ENCODE peak calls at places on chromosomes 4 and X, in four cellular contexts. A is WTC11, O is K562, E is SK-N-SH. K is an unnamed sample.

GRCh38 chrX:123835661-123836371 is 24.0 kb upstream of the XIAP start:
- DNase-seq in A (no peak), O (no peak), E (no peak), K (no peak)

GRCh38 chrX:30493348-30493747 is 84.2 kb downstream of the TASL start:
- DNase-seq in A (no peak), O (no peak), E (no peak), K (no peak)

GRCh38 chr4:55399581-55399980 is 3.8 kb downstream of the TMEM165 start:
- DNase-seq in A (no peak), O (no peak), E (no peak), K (no peak)

GRCh38 chrX:107205770-107206696 is at the start of the genes DNAAF6 and NUP62CL:
- DNase-seq in A (peak), O (peak), E (peak), K (peak)

GRCh38 chr4:25330905-25331816 is 18.6 kb downstream of the ZCCHC4 start:
- DNase-seq in A (no peak), O (no peak), E (no peak), K (no peak)

GRCh38 chrX:19548934-19549333 is 33.6 kb upstream of the MAP3K15 start:
- DNase-seq in A (no peak), O (no peak), E (no peak), K (no peak)

GRCh38 chr4:126386512-126386911 is 1071.8 kb downstream of the FAT4 start:
- DNase-seq in A (no peak), O (no peak), E (no peak), K (no peak)

GRCh38 chrX:105209406-105209805 is 11.1 kb downstream of the TEX13A start:
- DNase-seq in A (no peak), O (no peak), E (no peak), K (no peak)

GRCh38 chr4:160362478-160362877 is 1259.6 kb downstream of the RAPGEF2 start:
- DNase-seq in A (no peak), O (no peak), E (no peak), K (no peak)

GRCh38 chrX:131763674-131764073 is 219.8 kb downstream of the OR13H1 start:
- DNase-seq in A (no peak), O (no peak), E (peak), K (peak)

GRCh38 chr4:25308761-25309160 is 3.8 kb upstream of the ZCCHC4 start:
- DNase-seq in A (no peak), O (no peak), E (no peak), K (no peak)

GRCh38 chr4:148444296-148445070 is 2.3 kb upstream of the NR3C2 start:
- DNase-seq in A (peak), O (no peak), E (peak), K (no peak)

GRCh38 chrX:122943918-122944317 is 240.2 kb upstream of the GRIA3 start:
- DNase-seq in A (no peak), O (no peak), E (no peak), K (no peak)

GRCh38 chr4:54614094-54614493 is 43.7 kb upstream of the KIT start:
- DNase-seq in A (no peak), O (no peak), E (no peak), K (no peak)

GRCh38 chrX:2767631-2768455 is 16.0 kb downstream of the XG start:
- DNase-seq in A (peak), O (no peak), E (no peak), K (no peak)

GRCh38 chrX:53716328-53717088 is 30.0 kb upstream of the HUWE1 start:
- DNase-seq in A (no peak), O (no peak), E (no peak), K (peak)

GRCh38 chr4:99887837-99888236 is 6.4 kb downstream of the LAMTOR3 start:
- DNase-seq in A (no peak), O (no peak), E (no peak), K (no peak)

GRCh38 chrX:135477576-135477975 is 42.9 kb upstream of the INTS6L start:
- DNase-seq in A (peak), O (peak), E (peak), K (no peak)

GRCh38 chrX:136608295-136608933 is 39.5 kb upstream of the CD40LG start:
- DNase-seq in A (peak), O (no peak), E (no peak), K (no peak)

GRCh38 chrX:22712942-22713341 is 286.8 kb upstream of the DDX53 start:
- DNase-seq in A (no peak), O (no peak), E (no peak), K (no peak)

GRCh38 chrX:144918936-144919335 is 328.4 kb upstream of the SPANXN1 start:
- DNase-seq in A (no peak), O (no peak), E (no peak), K (no peak)

GRCh38 chrX:132489256-132490085 is 633 bp upstream of the MBNL3 start:
- DNase-seq in A (peak), O (no peak), E (peak), K (no peak)

GRCh38 chr4:794911-795725 is 30.8 kb downstream of the CPLX1 start:
- DNase-seq in A (peak), O (peak), E (no peak), K (no peak)

GRCh38 chr4:34720563-34720962 is 1523.8 kb downstream of the ARAP2 start:
- DNase-seq in A (no peak), O (no peak), E (peak), K (no peak)

GRCh38 chr4:20662851-20663250 is 37.4 kb upstream of the PACRGL start:
- DNase-seq in A (no peak), O (no peak), E (no peak), K (no peak)

GRCh38 chr4:163988921-163989320 is 494.4 kb downstream of the TMA16 start:
- DNase-seq in A (no peak), O (no peak), E (no peak), K (no peak)

GRCh38 chr4:88661724-88662123 is 35.9 kb downstream of the NAP1L5 start:
- DNase-seq in A (no peak), O (no peak), E (no peak), K (no peak)

GRCh38 chrX:110665636-110666035 is 130.0 kb downstream of the CHRDL1 start:
- DNase-seq in A (peak), O (peak), E (peak), K (no peak)

GRCh38 chrX:50952406-50952805 is 41.9 kb downstream of the BMP15 start:
- DNase-seq in A (no peak), O (no peak), E (no peak), K (no peak)
- TF ChIP-seq USF1 in A (no peak), O (no peak), E (no peak), K (no peak)

GRCh38 chr4:52358855-52359254 is 300.2 kb downstream of the USP46 start:
- DNase-seq in A (no peak), O (no peak), E (no peak), K (no peak)
- TF ChIP-seq USF1 in A (no peak), O (no peak), E (no peak), K (no peak)

GRCh38 chr4:73702796-73703287 is 37.5 kb upstream of the CXCL8 start:
- DNase-seq in A (no peak), O (no peak), E (no peak), K (no peak)

GRCh38 chr4:73703320-73703719 is 37.0 kb upstream of the CXCL8 start:
- DNase-seq in A (no peak), O (peak), E (no peak), K (no peak)

GRCh38 chr4:73705721-73706120 is 34.6 kb upstream of the CXCL8 start:
- DNase-seq in A (no peak), O (no peak), E (no peak), K (no peak)

GRCh38 chr4:73705056-73705432 is 35.3 kb upstream of the CXCL8 start:
- DNase-seq in A (no peak), O (no peak), E (no peak), K (no peak)

DNA sequence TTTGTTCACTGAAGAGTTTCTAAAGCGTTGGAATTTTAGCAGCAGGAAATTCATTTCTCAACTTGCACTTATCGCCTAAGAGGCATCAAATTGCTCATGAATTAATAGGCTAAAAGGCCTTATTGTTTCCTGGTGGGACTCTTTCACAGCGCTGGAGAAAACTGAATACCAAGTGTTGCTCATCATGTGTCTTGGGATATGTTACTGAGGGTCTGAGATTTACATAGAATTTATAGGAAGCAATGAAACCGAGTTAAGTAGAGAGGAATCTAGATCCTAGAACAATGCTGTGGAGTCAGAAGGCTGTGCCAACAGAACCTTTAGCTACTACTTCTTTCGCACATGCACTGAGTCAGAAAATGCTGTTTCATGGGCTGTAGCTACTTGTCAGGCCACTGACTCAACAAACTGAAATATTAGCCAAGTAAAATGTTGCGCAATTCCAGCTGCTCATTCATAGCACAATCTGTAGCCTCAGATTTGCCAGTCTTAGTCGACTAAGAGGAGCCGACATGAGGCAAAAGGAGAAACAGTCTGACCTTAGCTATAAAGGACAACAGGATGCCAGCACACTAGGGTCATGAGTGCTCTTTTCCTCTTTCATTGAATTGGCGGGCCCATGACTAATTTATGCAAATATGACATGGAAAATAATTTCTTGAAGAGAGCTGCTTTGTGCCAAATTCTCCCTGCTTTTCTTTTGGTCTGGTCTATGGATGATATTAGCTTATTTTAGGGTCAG is 35.9 kb upstream of the CXCL8 start:
- DNase-seq in A (no peak), O (peak), E (no peak), K (no peak)
- TF ChIP-seq USF1 in A (no peak), O (no peak), E (peak), K (no peak)

DNA sequence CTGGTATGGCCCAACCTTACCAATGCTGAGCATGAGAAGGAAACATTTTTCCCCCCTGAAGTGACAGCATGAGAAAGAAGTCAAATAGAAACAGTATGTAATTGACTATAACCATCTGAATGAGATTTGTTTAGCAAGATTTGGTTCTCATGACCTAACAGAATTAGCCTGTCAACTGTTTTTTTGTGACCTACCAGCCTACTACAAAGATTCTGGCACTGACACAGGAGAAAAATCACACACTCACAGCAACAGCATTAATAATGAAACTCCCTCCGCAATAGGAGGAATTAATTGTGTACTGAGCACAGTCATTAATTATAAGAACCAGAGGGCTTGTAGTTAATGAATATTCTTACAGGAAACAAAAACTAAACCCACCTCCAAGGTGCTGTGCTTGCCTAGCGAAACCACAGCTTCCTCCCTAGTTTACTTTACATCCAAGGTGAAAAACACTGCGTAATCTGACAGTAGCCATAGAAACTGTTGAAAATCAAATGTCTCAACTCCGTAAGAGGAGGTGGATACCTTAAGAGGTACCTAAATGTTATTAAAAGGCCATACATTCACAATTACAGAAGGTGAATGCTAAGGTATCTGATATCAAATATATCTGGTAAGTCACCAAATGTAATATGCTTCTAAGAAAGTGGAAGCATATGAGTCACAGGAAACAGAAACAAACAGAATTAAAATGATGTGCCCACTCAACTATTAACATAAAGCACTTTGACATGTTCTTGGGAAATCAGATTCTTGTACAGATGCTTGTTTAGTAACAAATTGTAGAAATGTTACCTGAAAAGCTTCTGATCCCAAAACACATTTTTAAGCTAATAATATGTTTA is 35.0 kb downstream of the MMRN1 start:
- DNase-seq in A (no peak), O (no peak), E (no peak), K (peak)
- TF ChIP-seq USF1 in A (no peak), O (no peak), E (no peak), K (no peak)

GRCh38 chr4:108828620-108829019 is 65.8 kb upstream of the ETNPPL start:
- DNase-seq in A (no peak), O (peak), E (no peak), K (no peak)
- TF ChIP-seq USF1 in A (no peak), O (no peak), E (no peak), K (no peak)

GRCh38 chr4:70927502-70928139 is 25.5 kb downstream of the MOB1B start:
- DNase-seq in A (no peak), O (no peak), E (no peak), K (no peak)
- TF ChIP-seq USF1 in A (no peak), O (no peak), E (no peak), K (no peak)

DNA sequence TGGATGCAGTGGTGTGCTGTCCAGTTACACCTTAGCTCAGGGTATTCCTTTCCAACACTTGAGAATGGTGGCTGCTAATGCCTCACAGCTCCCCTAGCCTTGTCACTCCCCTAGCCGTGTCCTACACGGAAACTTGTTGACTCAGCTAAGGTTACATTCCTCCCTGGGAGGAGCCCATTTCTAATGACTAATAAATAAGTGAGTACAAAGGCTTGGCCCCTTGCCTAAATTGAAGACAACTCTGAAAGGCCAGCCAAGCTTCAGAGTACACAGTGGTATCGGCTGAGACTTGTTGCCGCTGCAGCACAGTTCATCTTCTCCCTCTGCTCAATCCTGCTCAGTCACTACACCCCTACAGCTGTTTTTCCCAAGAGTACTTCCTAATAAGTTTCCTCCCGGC is 21.2 kb upstream of the SLC25A31 start:
- DNase-seq in A (no peak), O (no peak), E (no peak), K (no peak)
- TF ChIP-seq USF1 in A (no peak), O (no peak), E (no peak), K (no peak)

GRCh38 chr4:48542888-48543287 is 52.8 kb downstream of the ZAR1 start:
- DNase-seq in A (no peak), O (no peak), E (no peak), K (no peak)

GRCh38 chr4:48543796-48544195 is 53.7 kb downstream of the ZAR1 start:
- DNase-seq in A (no peak), O (no peak), E (no peak), K (no peak)

GRCh38 chr4:48538358-48538757 is 48.3 kb downstream of the ZAR1 start:
- DNase-seq in A (no peak), O (no peak), E (no peak), K (no peak)
- TF ChIP-seq USF1 in A (no peak), O (no peak), E (no peak), K (no peak)

GRCh38 chr4:155878611-155879010 is 12.5 kb upstream of the ASIC5 start:
- DNase-seq in A (no peak), O (no peak), E (no peak), K (no peak)
- TF ChIP-seq USF1 in A (no peak), O (no peak), E (no peak), K (no peak)